ENCODE peak calls at places on chromosomes 12 and 14, in five cellular contexts. D, A, I, J and U are unnamed samples.

GRCh38 chr14:34983148-34983760 is 462 bp downstream of the SRP54 start:
- DNase-seq in D (no peak), A (no peak), I (no peak), J (no peak), U (no peak)

GRCh38 chr14:103546651-103547454 is 15.6 kb downstream of the BAG5 start:
- DNase-seq in D (no peak), A (no peak), I (peak), J (no peak), U (peak)

GRCh38 chr12:93419388-93420034 is 22.2 kb downstream of the UBE2N start:
- DNase-seq in D (no peak), A (no peak), I (peak), J (peak), U (no peak)

GRCh38 chr12:107319536-107320030 is 226.2 kb upstream of the CRY1 start:
- DNase-seq in D (no peak), A (no peak), I (no peak), J (no peak), U (no peak)

GRCh38 chr12:13099910-13100609 is 3.4 kb downstream of the GSG1 start:
- DNase-seq in D (no peak), A (no peak), I (no peak), J (no peak), U (no peak)

GRCh38 chr14:80395031-80395430 is 183.7 kb upstream of the DIO2 start:
- DNase-seq in D (no peak), A (no peak), I (no peak), J (peak), U (no peak)

GRCh38 chr12:19489168-19489567 is 49.9 kb downstream of the AEBP2 start:
- DNase-seq in D (no peak), A (no peak), I (no peak), J (no peak), U (no peak)

GRCh38 chr12:112122823-112123690 is 2.3 kb upstream of the TRAFD1 start:
- DNase-seq in D (no peak), A (no peak), I (no peak), J (peak), U (peak)

GRCh38 chr12:114625294-114625851 is 58.6 kb downstream of the TBX3 start:
- DNase-seq in D (peak), A (peak), I (peak), J (peak), U (peak)

GRCh38 chr14:23640524-23641141 is 4.5 kb downstream of the DHRS2 start:
- DNase-seq in D (no peak), A (no peak), I (peak), J (peak), U (peak)

GRCh38 chr14:60094306-60094897 is 2.7 kb downstream of the PCNX4 start:
- DNase-seq in D (peak), A (no peak), I (peak), J (peak), U (peak)

GRCh38 chr14:55706893-55707292 is 126.9 kb downstream of the KTN1 start:
- DNase-seq in D (no peak), A (no peak), I (no peak), J (peak), U (no peak)

GRCh38 chr12:13179159-13180074 is 17.1 kb upstream of the EMP1 start:
- DNase-seq in D (no peak), A (no peak), I (peak), J (peak), U (peak)

GRCh38 chr12:98483621-98484455 is 31.6 kb upstream of the TMPO start:
- DNase-seq in D (no peak), A (no peak), I (no peak), J (no peak), U (no peak)

GRCh38 chr12:13970803-13971202 is 10.6 kb downstream of the GRIN2B start:
- DNase-seq in D (no peak), A (no peak), I (no peak), J (no peak), U (no peak)

GRCh38 chr14:89146291-89146690 is 270.7 kb downstream of the FOXN3 start:
- DNase-seq in D (no peak), A (no peak), I (no peak), J (peak), U (no peak)

GRCh38 chr14:56660677-56661389 is 81.2 kb downstream of the TMEM260 start:
- DNase-seq in D (no peak), A (no peak), I (peak), J (no peak), U (no peak)

GRCh38 chr12:66837311-66837627 is 158.4 kb upstream of the GRIP1 start:
- DNase-seq in D (no peak), A (no peak), I (no peak), J (no peak), U (no peak)

GRCh38 chr12:64318605-64319004 is 72.0 kb downstream of the C12orf56 start:
- DNase-seq in D (peak), A (peak), I (peak), J (peak), U (peak)

GRCh38 chr12:26659930-26660329 is 173.1 kb downstream of the ITPR2 start:
- DNase-seq in D (no peak), A (no peak), I (no peak), J (no peak), U (no peak)

GRCh38 chr14:105087963-105088811 is 23.0 kb upstream of the GPR132 start:
- DNase-seq in D (no peak), A (peak), I (peak), J (peak), U (peak)

GRCh38 chr12:100251917-100252316 is 15.0 kb downstream of the DEPDC4 start:
- DNase-seq in D (no peak), A (no peak), I (no peak), J (no peak), U (no peak)
- H3K27ac ChIP-seq in D (no peak), A (no peak), I (no peak), J (no peak), U (no peak)

DNA sequence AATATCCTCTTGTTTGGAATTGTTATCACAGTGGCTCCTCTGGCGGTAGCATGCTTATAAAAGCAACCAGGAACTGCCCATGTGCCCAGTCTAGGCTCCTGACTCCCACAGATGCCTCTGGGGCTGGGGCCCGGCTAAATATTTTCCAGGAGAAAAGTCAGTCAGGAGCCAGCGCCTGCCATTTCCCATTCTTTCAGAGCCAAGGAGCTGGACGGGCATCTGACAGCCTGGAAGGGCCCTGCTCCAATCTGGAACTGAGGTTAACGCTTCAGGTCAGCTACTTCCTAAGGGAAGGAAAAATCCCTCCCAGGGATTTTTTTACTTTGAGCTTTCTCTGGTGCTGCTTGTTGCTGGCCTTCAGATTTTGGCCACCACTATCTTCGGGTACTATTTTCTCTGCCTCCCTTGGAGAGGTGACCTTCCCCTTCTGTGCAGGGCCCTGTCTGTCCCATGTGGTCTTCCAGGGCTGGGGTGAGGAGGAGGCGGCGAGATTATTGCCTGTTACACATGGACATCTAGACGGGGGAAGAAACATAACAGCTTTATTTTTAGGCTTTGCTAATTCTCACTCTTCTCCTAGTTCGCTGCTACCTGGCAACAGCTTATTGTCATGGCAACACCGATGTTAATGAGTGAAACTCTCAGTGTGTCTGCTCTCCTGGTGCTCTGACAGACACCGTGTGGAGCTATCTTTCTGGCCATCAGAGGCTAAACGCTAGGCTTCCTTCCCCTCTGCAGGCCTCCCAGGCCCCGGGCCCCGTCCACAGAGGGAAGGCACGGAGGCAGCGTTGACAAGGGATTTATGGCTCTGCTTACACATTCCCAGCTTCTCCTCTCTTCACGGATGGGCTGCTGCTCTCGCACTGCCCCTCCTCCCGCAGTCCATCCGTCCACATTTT is 160.4 kb downstream of the CACNA1C start:
- DNase-seq in D (no peak), A (peak), I (peak), J (no peak), U (no peak)
- H2BK120ac ChIP-seq in D (no peak), A (no peak), I (no peak), J (no peak), U (no peak)

DNA sequence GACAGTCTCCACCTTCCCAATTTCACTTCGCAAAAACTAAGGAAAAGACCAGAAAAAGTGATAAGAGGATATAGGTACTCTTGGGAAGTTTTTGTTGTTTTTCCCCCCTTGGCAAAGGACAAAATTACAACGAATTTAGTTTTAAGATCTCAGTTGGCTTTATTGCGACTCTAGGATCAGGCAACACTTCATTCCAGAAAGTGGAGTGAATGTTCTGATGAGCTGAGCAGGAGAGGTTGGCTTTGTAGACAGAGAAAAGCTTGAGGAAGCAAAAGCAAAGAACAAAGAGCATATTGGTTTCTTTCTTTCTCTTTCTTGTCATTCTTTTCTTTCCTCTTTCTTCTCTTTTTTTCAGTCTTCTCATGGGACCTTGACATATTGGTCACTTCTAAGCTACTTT is 640 bp upstream of the ZFYVE1 start:
- DNase-seq in D (no peak), A (no peak), I (no peak), J (no peak), U (no peak)
- H3K27ac ChIP-seq in D (peak), A (no peak), I (no peak), J (no peak), U (no peak)

DNA sequence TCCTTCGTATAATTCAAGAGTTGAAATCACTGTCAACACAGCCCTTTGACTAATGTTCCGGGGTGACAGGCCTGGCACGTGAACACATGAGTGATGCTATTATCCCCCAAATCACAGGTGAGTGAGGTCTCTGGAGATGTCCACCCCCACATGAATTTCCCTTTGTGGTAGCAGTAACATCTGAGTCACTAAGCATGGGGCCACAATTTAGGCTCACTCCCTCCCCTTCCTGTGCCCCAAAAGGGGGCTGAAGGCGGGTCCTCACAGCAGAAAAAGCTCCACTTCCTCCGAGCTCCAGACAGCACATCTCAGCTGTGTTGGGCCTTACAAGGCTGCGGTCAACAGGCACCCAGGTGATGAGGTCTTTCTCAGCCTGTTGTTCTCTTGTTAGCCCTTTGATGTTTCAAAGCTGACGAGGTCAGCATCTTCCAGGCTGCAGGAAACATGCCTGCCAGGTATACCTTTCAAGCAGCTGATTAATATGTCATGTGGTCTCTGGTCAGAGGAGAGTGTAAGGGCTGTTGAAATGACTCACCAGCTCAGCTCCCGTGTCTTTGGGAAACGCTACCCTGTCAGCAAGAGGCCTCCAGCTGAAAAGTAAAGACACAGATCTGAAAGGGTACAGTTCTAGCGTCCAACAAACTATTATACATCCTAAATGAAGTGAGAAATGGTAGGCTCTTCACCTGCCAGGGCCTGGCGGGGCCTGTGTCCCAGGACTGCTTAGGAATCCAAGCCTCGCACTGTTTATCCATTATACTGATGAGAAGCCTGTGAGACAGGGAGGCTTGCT is 107.3 kb downstream of the ZFP36L1 start:
- DNase-seq in D (no peak), A (no peak), I (peak), J (peak), U (no peak)
- H2BK120ac ChIP-seq in D (no peak), A (no peak), I (no peak), J (peak), U (no peak)